ENCODE peak calls at places on chromosomes 11 and 22, in eight cellular contexts. L, X, Y, V, U, E, N and A are unnamed samples. For H3K4me1, the result is how much of the 10 kb centered on the place peaks cover.

GRCh38 chr11:69273571-69273970 is 20.4 kb upstream of the MYEOV start:
- DNase-seq in E (no peak), U (no peak), L (no peak), Y (no peak), N (no peak), X (no peak), V (no peak), A (no peak)

GRCh38 chr22:39013923-39014722 is at the start of gene APOBEC3C:
- DNase-seq in L (peak), N (peak), X (peak), U (peak), E (peak), Y (peak), V (peak), A (peak)

GRCh38 chr22:33886696-33887095 is 33.6 kb downstream of the LARGE1 start:
- DNase-seq in X (no peak), E (no peak), L (no peak), U (no peak), V (no peak), Y (no peak), N (no peak), A (no peak)

GRCh38 chr11:74909363-74909762 is 39.5 kb downstream of the XRRA1 start:
- DNase-seq in E (no peak), X (no peak), V (no peak), L (no peak), N (no peak), Y (no peak), U (no peak), A (no peak)

GRCh38 chr22:44519895-44520294 is 21.9 kb upstream of the RTL6 start:
- DNase-seq in X (peak), Y (peak), U (no peak), V (no peak), N (no peak), E (no peak), L (no peak), A (no peak)

GRCh38 chr11:10906521-10906920 is 48.7 kb upstream of the ZBED5 start:
- DNase-seq in U (no peak), X (no peak), L (peak), Y (no peak), E (no peak), N (no peak), V (peak), A (no peak)

GRCh38 chr22:26004477-26004876 is 164.8 kb upstream of the SEZ6L start:
- DNase-seq in Y (no peak), L (no peak), E (no peak), X (no peak), N (no peak), V (no peak), U (no peak), A (no peak)

GRCh38 chr22:28151241-28151640 is 232.2 kb upstream of the PITPNB start:
- DNase-seq in L (no peak), U (no peak), E (no peak), Y (no peak), V (no peak), N (no peak), X (no peak), A (no peak)

GRCh38 chr22:45817705-45818104 is 146.1 kb downstream of the ATXN10 start:
- DNase-seq in V (no peak), N (no peak), Y (no peak), E (no peak), X (peak), U (no peak), L (no peak), A (no peak)
- H3K27ac ChIP-seq in V (no peak), N (no peak), Y (no peak), E (no peak), X (no peak), U (peak), L (no peak), A (no peak)

GRCh38 chr11:90601261-90601660 is 378.4 kb upstream of the CHORDC1 start:
- DNase-seq in L (no peak), N (no peak), U (no peak), Y (no peak), X (no peak), V (no peak), E (no peak), A (no peak)
- H3K4me1 ChIP-seq in L (under half), N (under half), U (under half), Y (under half), X (under half), V (under half), E (under half), A (under half)

GRCh38 chr11:67288198-67288451 is 978 bp upstream of the ANKRD13D start:
- DNase-seq in E (no peak), N (no peak), X (no peak), Y (no peak), U (no peak), L (no peak), V (no peak), A (no peak)

GRCh38 chr11:67284811-67285540 is 4.1 kb upstream of the ANKRD13D start:
- DNase-seq in N (no peak), X (no peak), L (no peak), E (peak), U (peak), Y (no peak), V (no peak), A (no peak)

GRCh38 chr11:67287355-67288197 is 1.5 kb upstream of the ANKRD13D start:
- DNase-seq in V (no peak), E (no peak), L (no peak), X (no peak), Y (no peak), N (no peak), U (peak), A (no peak)

GRCh38 chr11:67285541-67286498 is 3.3 kb upstream of the ANKRD13D start:
- DNase-seq in L (no peak), E (peak), X (no peak), N (no peak), V (no peak), U (peak), Y (no peak), A (no peak)

GRCh38 chr11:67286621-67287333 is 2.3 kb upstream of the ANKRD13D start:
- DNase-seq in N (no peak), U (peak), L (no peak), E (peak), Y (no peak), X (no peak), V (no peak), A (no peak)
- TF ChIP-seq POLR2A in N (no peak), U (no peak), L (no peak), E (no peak), Y (no peak), X (no peak), V (no peak), A (no peak)

DNA sequence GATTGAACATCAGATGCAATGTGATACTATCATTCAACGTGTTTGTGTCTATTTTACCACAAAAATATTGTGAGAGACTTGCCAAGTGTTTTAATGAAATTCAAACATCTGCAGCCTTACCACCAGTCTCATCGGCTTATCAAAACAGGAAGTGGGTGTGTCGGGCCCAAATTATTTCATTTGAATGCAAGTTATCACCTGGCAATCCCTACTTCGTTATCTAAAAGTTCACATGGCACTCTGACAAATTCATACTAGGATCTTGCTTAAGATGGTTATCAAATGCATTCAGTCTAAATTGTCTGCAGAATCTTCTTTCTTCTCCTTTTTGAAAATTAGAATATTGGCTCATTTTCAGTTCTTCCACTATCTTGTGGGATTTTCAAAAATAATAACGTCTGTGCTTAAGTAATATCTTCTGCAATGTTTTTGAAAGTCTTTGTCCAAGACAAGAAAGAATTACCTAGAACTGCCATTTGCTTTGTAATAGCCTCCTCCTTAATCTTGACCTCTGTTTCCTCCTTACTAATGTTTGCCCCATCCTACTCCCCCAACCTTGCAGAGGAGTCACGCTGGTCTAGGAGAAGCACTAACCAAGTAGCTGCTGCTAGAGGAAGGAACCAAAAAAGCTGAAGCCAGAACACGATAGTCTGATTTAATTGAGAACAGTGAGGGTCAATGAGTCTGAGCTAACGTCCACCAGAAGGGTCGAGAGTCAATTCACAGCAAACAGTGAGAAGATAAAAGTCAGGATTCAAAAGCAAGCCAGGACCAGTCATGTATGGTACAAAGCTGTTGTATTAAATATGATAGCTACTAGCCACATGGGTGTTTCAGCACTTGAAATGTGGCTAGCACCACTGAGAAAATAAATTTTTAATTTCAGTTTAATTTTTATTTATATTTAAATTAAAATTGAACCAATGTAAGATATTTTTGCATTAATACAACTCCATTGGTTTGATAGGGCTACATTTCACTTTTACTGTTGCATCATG is 10.2 kb upstream of the BIRC3 start:
- DNase-seq in E (no peak), U (no peak), L (no peak), Y (no peak), V (no peak), N (no peak), X (no peak), A (no peak)
- H3K27ac ChIP-seq in E (peak), U (no peak), L (no peak), Y (no peak), V (no peak), N (no peak), X (no peak), A (no peak)

DNA sequence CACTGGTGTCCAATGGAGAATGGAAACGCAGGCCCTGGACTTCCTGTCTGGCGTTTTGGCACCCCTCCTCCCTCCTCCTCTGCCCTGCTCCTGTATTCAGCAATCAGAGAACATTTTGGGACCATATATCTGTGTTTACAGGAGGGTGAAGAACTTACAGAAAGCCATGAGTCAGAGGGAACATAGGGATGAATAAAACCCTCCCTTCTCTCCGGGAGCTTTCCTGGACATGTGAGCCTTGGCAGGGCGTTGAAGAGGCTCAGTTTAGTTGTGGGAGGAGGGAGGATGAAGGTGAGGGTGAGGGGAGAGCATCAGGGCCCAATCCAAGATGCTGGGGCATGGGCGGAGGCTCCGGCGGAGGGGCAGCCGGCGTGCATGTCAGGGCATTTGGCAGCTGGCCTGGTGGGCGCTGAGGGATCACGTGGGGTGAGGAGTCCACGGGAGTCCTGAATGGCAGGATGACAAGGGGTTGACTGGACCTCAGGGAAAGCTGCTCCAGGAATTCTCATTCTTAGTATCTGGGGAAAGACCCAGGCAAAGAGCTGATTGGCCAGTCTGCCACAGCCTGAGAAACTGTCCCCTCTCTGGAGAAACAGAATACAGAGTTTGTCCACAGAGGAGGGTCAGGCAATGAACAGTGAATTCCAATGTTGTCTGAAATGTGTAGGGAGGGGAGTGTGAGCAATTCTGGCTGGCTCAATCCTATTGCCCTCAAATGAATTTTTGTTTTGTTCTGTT is 28.9 kb downstream of the MICAL2 start:
- DNase-seq in L (peak), E (peak), N (peak), U (peak), V (no peak), X (no peak), Y (no peak), A (no peak)
- H3K4me1 ChIP-seq in L (half or more), E (under half), N (under half), U (half or more), V (under half), X (half or more), Y (half or more), A (under half)